ENCODE peak calls at places on chromosomes 6 and 20, in ten cellular contexts. P is GM23338, D is fibroblast of lung, X is left ventricle myocardium inferior, T is brain microvascular endothelial cell, O is ovary, C is right lobe of liver, V is lung, W is adrenal gland, I is ascending aorta. A is an unnamed sample.
A peak's percentile ranks its signal among the peaks of the same experiment; 100 is the strongest.

GRCh38 chr6:33742092-33742491 is 4.6 kb downstream of the IP6K3 start:
- DNase-seq in T (no peak), I (no peak), P (no peak), O (no peak), D (no peak), C (no peak), V (no peak), X (no peak), W (no peak), A (no peak)

GRCh38 chr6:95364016-95364604 is 213.2 kb upstream of the MANEA start:
- DNase-seq in C (no peak), W (no peak), O (no peak), V (no peak), D (peak; percentile 2), I (no peak), T (no peak), P (peak; percentile 69), X (no peak), A (peak; percentile 24)

GRCh38 chr20:64039293-64040160 is 3.5 kb downstream of the C20orf204 start:
- DNase-seq in P (peak; percentile 49), V (no peak), W (no peak), O (no peak), D (no peak), C (no peak), X (no peak), T (no peak), I (no peak), A (no peak)

GRCh38 chr6:166707045-166707444 is 80.0 kb upstream of the RPS6KA2 start:
- DNase-seq in C (peak; percentile 82), X (peak; percentile 60), V (peak; percentile 51), W (peak; percentile 77), D (peak; percentile 36), P (peak; percentile 78), I (no peak), T (peak; percentile 43), O (no peak), A (peak; percentile 32)

GRCh38 chr20:45044084-45044573 is 56.8 kb downstream of the KCNS1 start:
- DNase-seq in X (no peak), V (peak; percentile 45), D (peak; percentile 72), I (no peak), C (no peak), P (peak; percentile 87), W (peak; percentile 72), T (peak; percentile 60), O (no peak), A (peak; percentile 76)

GRCh38 chr20:38295811-38296210 is 8.1 kb upstream of the BPI start:
- DNase-seq in C (no peak), D (no peak), V (no peak), P (no peak), I (no peak), X (no peak), T (no peak), W (no peak), O (no peak), A (no peak)

GRCh38 chr20:17613328-17614175 is 43.7 kb downstream of the DSTN start:
- DNase-seq in W (no peak), O (peak; percentile 44), C (peak; percentile 25), X (no peak), D (no peak), V (no peak), T (no peak), I (peak; percentile 70), P (no peak), A (no peak)

GRCh38 chr6:1022719-1023118 is 289.2 kb upstream of the FOXQ1 start:
- DNase-seq in V (no peak), D (no peak), I (no peak), X (no peak), W (no peak), O (no peak), C (no peak), T (no peak), P (no peak), A (no peak)

GRCh38 chr20:10489853-10490627 is 54.9 kb downstream of the SLX4IP start:
- DNase-seq in W (no peak), O (no peak), P (no peak), T (no peak), X (no peak), D (no peak), I (no peak), C (no peak), V (no peak), A (peak; percentile 67)

GRCh38 chr6:53992522-53992921 is 118.7 kb upstream of the MLIP start:
- DNase-seq in V (no peak), O (no peak), T (no peak), W (no peak), D (no peak), X (no peak), P (no peak), I (no peak), C (no peak), A (no peak)

GRCh38 chr6:126888727-126889725 is 229.4 kb upstream of the RSPO3 start:
- DNase-seq in C (no peak), X (no peak), O (no peak), P (no peak), T (no peak), D (no peak), W (no peak), I (no peak), V (no peak), A (no peak)

GRCh38 chr6:1679691-1680068 is 70.0 kb downstream of the FOXC1 start:
- DNase-seq in O (no peak), C (no peak), W (no peak), P (no peak), D (peak; percentile 71), I (no peak), V (no peak), X (no peak), T (no peak), A (no peak)

GRCh38 chr20:11379257-11380011 is 538.3 kb upstream of the BTBD3 start:
- DNase-seq in P (peak; percentile 88), O (no peak), V (no peak), C (no peak), W (no peak), I (no peak), T (peak; percentile 25), D (no peak), X (no peak), A (no peak)

GRCh38 chr6:26225848-26226590 is 138.8 kb downstream of the HFE start:
- DNase-seq in P (no peak), T (no peak), X (no peak), W (no peak), I (no peak), V (no peak), C (no peak), D (no peak), O (no peak), A (no peak)
- H3K4me3 ChIP-seq in P (peak overlapping the region; percentile 52), T (peak overlapping the region; percentile 70), X (peak overlapping the region; percentile 68), W (no peak overlapping the region), I (no peak overlapping the region), V (no peak overlapping the region), C (no peak overlapping the region), D (peak overlapping the region; percentile 87), O (no peak overlapping the region), A (no peak overlapping the region)

GRCh38 chr20:3543901-3544507 is 73.2 kb downstream of the ATRN start:
- DNase-seq in O (no peak), D (peak; percentile 98), I (no peak), C (no peak), V (no peak), T (peak; percentile 27), P (no peak), W (peak; percentile 10), X (no peak), A (peak; percentile 100)
- H3K36me3 ChIP-seq in O (no peaks in the 10 kb centered on the region), D (no peaks in the 10 kb centered on the region), I (no peaks in the 10 kb centered on the region), C (peaks cover 2% of the 10 kb centered on the region), V (peaks cover 2% of the 10 kb centered on the region), T (no peaks in the 10 kb centered on the region), P (no peaks in the 10 kb centered on the region), W (no peaks in the 10 kb centered on the region), X (peaks cover 22% of the 10 kb centered on the region), A (peaks cover 4% of the 10 kb centered on the region)

DNA sequence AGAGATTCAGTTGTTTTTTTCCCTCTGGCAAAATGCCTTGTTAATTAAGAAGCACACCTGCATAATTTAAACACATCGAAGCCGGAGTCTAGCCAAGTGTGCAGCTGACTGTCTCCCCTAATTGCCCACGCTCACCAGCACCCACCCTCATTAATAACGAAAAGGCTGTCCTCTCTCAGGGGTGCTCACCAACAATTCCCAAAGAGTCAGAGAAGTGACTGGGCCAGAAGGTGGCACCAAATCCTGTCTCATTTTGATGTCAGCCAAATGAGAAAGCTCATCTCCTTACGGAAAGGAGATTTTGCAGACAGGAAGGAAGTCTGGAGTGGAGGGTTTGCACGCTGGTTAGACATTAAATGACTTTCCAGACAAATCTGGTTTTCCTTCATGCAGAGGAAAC is 60.7 kb upstream of the MC3R start:
- DNase-seq in T (no peak), C (no peak), V (no peak), X (no peak), I (no peak), P (no peak), O (no peak), D (no peak), W (no peak), A (no peak)
- TF ChIP-seq CTCF in T (peak; percentile 3), C (peak; percentile 25), V (no peak), X (no peak), I (no peak), P (no peak), O (no peak), D (no peak), W (peak; percentile 22), A (no peak)

DNA sequence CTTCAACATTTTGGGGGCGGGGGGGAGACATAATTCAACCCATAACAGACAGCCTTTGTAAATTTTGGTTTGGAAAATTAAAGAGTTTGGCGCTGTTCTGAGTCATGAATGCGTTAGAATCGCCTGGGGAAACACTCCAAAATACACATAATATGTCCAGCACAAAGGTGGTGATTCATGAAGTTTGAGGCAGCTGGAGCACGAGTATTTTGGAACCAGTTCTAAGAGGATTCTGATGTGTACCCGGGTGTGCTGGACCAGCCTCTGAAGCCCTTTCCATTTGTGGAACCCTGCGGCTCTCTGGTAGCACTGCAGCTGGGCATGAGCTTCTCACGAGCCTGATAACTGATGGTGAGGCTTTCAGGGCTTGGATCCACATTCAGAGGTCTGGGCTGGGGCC is 4.7 kb downstream of the GMPR start:
- DNase-seq in C (no peak), D (peak; percentile 92), W (no peak), P (no peak), V (no peak), X (peak; percentile 42), T (peak; percentile 71), I (peak; percentile 85), O (no peak), A (peak; percentile 76)
- H3K4me3 ChIP-seq in C (no peak overlapping the region), D (no peak overlapping the region), W (no peak overlapping the region), P (no peak overlapping the region), V (no peak overlapping the region), X (no peak overlapping the region), T (no peak overlapping the region), I (no peak overlapping the region), O (no peak overlapping the region), A (no peak overlapping the region)

DNA sequence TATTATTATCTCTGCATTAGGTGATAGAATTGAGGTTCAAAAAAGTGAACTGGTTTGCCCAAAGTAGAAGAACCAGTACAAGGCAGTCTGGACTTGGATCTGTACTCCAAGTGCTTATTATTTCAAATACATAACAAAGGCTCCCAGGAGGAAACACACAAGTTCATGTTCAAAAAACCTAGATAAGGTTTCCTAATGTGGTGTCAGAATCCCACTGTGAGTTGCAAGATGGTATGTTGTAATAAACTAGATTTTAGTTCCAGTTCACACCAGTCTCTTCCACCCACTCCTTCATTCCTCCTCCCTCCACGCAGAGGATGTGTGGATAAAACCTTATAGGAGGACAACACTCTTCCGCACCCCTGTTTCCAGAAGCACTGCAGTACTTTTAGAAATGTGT is 42.8 kb downstream of the KIAA0319 start:
- DNase-seq in D (no peak), T (no peak), P (no peak), X (no peak), W (no peak), C (no peak), O (no peak), V (no peak), I (no peak), A (no peak)
- H3K36me3 ChIP-seq in D (no peaks in the 10 kb centered on the region), T (no peaks in the 10 kb centered on the region), P (no peaks in the 10 kb centered on the region), X (no peaks in the 10 kb centered on the region), W (no peaks in the 10 kb centered on the region), C (no peaks in the 10 kb centered on the region), O (no peaks in the 10 kb centered on the region), V (no peaks in the 10 kb centered on the region), I (no peaks in the 10 kb centered on the region), A (no peaks in the 10 kb centered on the region)

A was measured in bronchial epithelial cell.